ENCODE peak calls at places on chromosomes 7 and 10, in five cellular contexts. G, X, P, D and F are unnamed samples. For H3K9me3, the result is how much of the 10 kb centered on the place peaks cover.

GRCh38 chr7:39372383-39372782 is 193.8 kb upstream of the YAE1 start:
- DNase-seq in G (no peak), X (no peak), P (no peak), D (no peak), F (no peak)

GRCh38 chr7:33711231-33712019 is 193.9 kb upstream of the BMPER start:
- DNase-seq in G (no peak), X (no peak), P (no peak), D (no peak), F (no peak)

GRCh38 chr10:33066558-33067236 is 108.7 kb upstream of the ITGB1 start:
- DNase-seq in G (peak), X (peak), P (peak), D (peak), F (no peak)

GRCh38 chr7:104264281-104264680 is 56.5 kb upstream of the ORC5 start:
- DNase-seq in G (peak), X (peak), P (peak), D (peak), F (no peak)

GRCh38 chr10:48247680-48248079 is 26.8 kb downstream of the FRMPD2 start:
- DNase-seq in G (no peak), X (no peak), P (peak), D (no peak), F (no peak)

GRCh38 chr10:67976292-67977245 is 92.1 kb downstream of the SIRT1 start:
- DNase-seq in G (peak), X (peak), P (no peak), D (peak), F (no peak)

GRCh38 chr7:75756340-75757297 is 15.4 kb downstream of the CCL26 start:
- DNase-seq in G (peak), X (peak), P (no peak), D (peak), F (peak)

GRCh38 chr10:103231047-103231551 is 14.6 kb upstream of the RPEL1 start:
- DNase-seq in G (peak), X (peak), P (peak), D (peak), F (peak)

GRCh38 chr10:107826166-107826565 is 661.7 kb upstream of the SORCS1 start:
- DNase-seq in G (no peak), X (no peak), P (no peak), D (no peak), F (no peak)

GRCh38 chr10:9670911-9671310 is 1346.8 kb upstream of the CELF2 start:
- DNase-seq in G (no peak), X (no peak), P (no peak), D (no peak), F (no peak)

GRCh38 chr10:102832987-102833386 is 4.2 kb downstream of the CYP17A1 start:
- DNase-seq in G (peak), X (peak), P (no peak), D (no peak), F (peak)

GRCh38 chr7:74355091-74355490 is 65.9 kb downstream of the CLIP2 start:
- DNase-seq in G (peak), X (peak), P (peak), D (peak), F (peak)

GRCh38 chr10:76209135-76209534 is 777.7 kb downstream of the LRMDA start:
- DNase-seq in G (peak), X (peak), P (no peak), D (peak), F (peak)

GRCh38 chr7:131538791-131539179 is 17.6 kb downstream of the PODXL start:
- DNase-seq in G (no peak), X (peak), P (no peak), D (peak), F (peak)

GRCh38 chr7:107982918-107983389 is 20.0 kb downstream of the LAMB1 start:
- DNase-seq in G (peak), X (peak), P (peak), D (peak), F (no peak)

GRCh38 chr10:93595378-93596288 is 5.4 kb downstream of the RBP4 start:
- DNase-seq in G (no peak), X (peak), P (no peak), D (no peak), F (no peak)

GRCh38 chr10:61943699-61944444 is 42.4 kb downstream of the ARID5B start:
- DNase-seq in G (peak), X (peak), P (peak), D (peak), F (peak)

GRCh38 chr10:61941202-61941651 is 39.7 kb downstream of the ARID5B start:
- DNase-seq in G (no peak), X (no peak), P (no peak), D (no peak), F (no peak)

GRCh38 chr10:61939575-61940301 is 38.2 kb downstream of the ARID5B start:
- DNase-seq in G (peak), X (peak), P (peak), D (peak), F (peak)

GRCh38 chr10:61944445-61945123 is 43.1 kb downstream of the ARID5B start:
- DNase-seq in G (no peak), X (no peak), P (no peak), D (peak), F (no peak)

GRCh38 chr10:61942997-61943457 is 41.5 kb downstream of the ARID5B start:
- DNase-seq in G (peak), X (peak), P (peak), D (no peak), F (peak)
- H3K9ac ChIP-seq in G (peak), X (peak), P (peak), D (peak), F (peak)

DNA sequence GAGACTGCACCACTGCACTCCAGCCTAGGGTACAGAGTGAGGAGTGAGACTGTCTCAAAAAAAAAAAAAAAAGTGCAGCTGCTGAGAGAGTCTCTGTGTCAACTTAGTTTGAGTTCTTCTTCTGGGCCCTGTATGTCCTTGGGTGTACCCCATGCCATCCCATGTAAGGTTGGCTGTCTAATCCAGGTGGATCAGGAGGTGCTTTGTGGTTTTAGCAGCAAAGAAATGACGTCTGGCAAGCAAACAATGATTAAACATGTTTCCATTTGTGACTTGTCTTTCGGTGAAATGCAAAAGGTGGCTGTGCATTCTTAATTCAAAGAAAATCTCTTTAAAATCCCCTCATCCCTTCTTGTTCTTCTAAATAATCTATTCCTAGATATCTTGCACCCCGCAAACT is 255.9 kb downstream of the ANKRD30A start:
- DNase-seq in G (no peak), X (no peak), P (no peak), D (peak), F (no peak)
- H3K9me3 ChIP-seq in G (under half), X (under half), P (under half), D (under half), F (under half)

DNA sequence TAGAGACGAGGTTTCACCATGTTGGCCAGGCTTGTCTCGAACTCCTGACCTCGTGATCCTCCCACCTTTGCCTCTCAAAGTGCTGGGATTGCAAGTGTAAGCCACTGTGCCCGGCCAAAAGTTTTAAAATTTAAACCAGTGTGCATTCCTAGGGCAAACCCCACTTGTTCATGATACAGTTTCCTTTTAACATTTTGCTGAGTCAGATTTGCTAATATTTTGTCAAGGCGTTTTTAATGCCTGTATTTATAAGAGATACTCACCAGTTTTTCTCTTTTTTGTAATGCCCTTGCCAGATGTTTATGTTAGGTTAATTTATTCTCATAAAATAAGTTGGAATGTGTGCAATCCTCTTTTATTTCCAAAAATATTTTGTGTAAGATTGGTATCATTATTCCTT is 927.4 kb downstream of the DNAJB9 start:
- DNase-seq in G (no peak), X (no peak), P (no peak), D (no peak), F (no peak)
- H3K9ac ChIP-seq in G (no peak), X (no peak), P (no peak), D (no peak), F (no peak)

GRCh38 chr7:158123753-158124152 is 463.9 kb downstream of the PTPRN2 start:
- DNase-seq in G (no peak), X (no peak), P (no peak), D (no peak), F (no peak)
- H3K9me3 ChIP-seq in G (half or more), X (under half), P (under half), D (under half), F (under half)

GRCh38 chr10:124119933-124120332 is 26.5 kb upstream of the CHST15 start:
- DNase-seq in G (no peak), X (no peak), P (no peak), D (no peak), F (no peak)
- H3K9ac ChIP-seq in G (no peak), X (no peak), P (no peak), D (no peak), F (no peak)

GRCh38 chr7:130476287-130477001 is 15.4 kb upstream of the MEST start:
- DNase-seq in G (peak), X (peak), P (peak), D (no peak), F (no peak)
- H3K9me3 ChIP-seq in G (under half), X (under half), P (under half), D (under half), F (under half)

DNA sequence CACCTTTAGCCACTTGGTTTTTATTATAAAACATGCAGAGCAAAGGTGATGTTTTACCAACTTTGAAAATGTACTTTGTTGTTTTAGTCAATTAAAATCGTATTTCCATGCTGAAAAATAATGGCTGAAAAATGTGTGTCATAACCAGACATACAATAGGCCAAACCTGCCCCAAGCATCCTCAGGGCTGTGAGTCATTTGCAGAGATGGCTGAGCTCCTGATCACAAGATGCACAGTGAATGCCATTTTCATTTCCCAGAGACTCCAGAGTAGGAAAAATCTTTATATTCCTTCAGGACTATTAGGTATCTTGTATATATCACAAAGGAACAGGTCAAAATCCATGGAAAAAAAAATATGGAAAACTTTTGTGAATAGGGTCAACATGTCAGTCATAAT is 87.6 kb upstream of the DKK1 start:
- DNase-seq in G (peak), X (peak), P (peak), D (peak), F (peak)
- H3K9ac ChIP-seq in G (no peak), X (no peak), P (no peak), D (no peak), F (no peak)

GRCh38 chr7:64300641-64301405 is 12.9 kb upstream of the ZNF736 start:
- DNase-seq in G (no peak), X (no peak), P (no peak), D (peak), F (no peak)
- H3K9me3 ChIP-seq in G (under half), X (under half), P (under half), D (under half), F (under half)

GRCh38 chr10:99429521-99430095 is 816 bp downstream of the GOT1 start:
- DNase-seq in G (no peak), X (peak), P (no peak), D (no peak), F (no peak)
- H3K9ac ChIP-seq in G (peak), X (peak), P (peak), D (peak), F (peak)

GRCh38 chr7:158124671-158125079 is 462.9 kb downstream of the PTPRN2 start:
- DNase-seq in G (no peak), X (no peak), P (no peak), D (no peak), F (no peak)

GRCh38 chr7:158126661-158127060 is 461.0 kb downstream of the PTPRN2 start:
- DNase-seq in G (no peak), X (no peak), P (no peak), D (no peak), F (no peak)

GRCh38 chr7:158125091-158125490 is 462.5 kb downstream of the PTPRN2 start:
- DNase-seq in G (no peak), X (no peak), P (no peak), D (no peak), F (no peak)

GRCh38 chr7:158127241-158127640 is 460.4 kb downstream of the PTPRN2 start:
- DNase-seq in G (no peak), X (no peak), P (no peak), D (no peak), F (no peak)

GRCh38 chr7:158125721-158126120 is 461.9 kb downstream of the PTPRN2 start:
- DNase-seq in G (no peak), X (no peak), P (no peak), D (no peak), F (no peak)
- H3K9me3 ChIP-seq in G (half or more), X (under half), P (under half), D (under half), F (under half)